ENCODE peak calls at places on chromosome 4, in seven cellular contexts. D, J, X, K, M, F and W are unnamed samples.

GRCh38 chr4:114694770-114695169 is 96.2 kb downstream of the UGT8 start:
- DNase-seq in D (no peak), J (no peak), X (no peak), K (no peak), M (peak; percentile 19), F (peak; percentile 51), W (no peak)

GRCh38 chr4:8316911-8317351 is 47.4 kb downstream of the HTRA3 start:
- DNase-seq in D (no peak), J (no peak), X (peak; percentile 13), K (no peak), M (no peak), F (no peak), W (no peak)

GRCh38 chr4:8353912-8354453 is 84.4 kb downstream of the HTRA3 start:
- DNase-seq in D (no peak), J (no peak), X (peak; percentile 35), K (no peak), M (peak; percentile 50), F (no peak), W (peak; percentile 5)

GRCh38 chr4:20445933-20446723 is 194.4 kb downstream of the SLIT2 start:
- DNase-seq in D (no peak), J (no peak), X (no peak), K (no peak), M (no peak), F (peak; percentile 53), W (no peak)

GRCh38 chr4:48167538-48168263 is 33.7 kb upstream of the TXK start:
- DNase-seq in D (no peak), J (no peak), X (no peak), K (no peak), M (no peak), F (no peak), W (no peak)

GRCh38 chr4:52712991-52713275 is 38.3 kb downstream of the ERVMER34-1 start:
- DNase-seq in D (no peak), J (no peak), X (no peak), K (no peak), M (no peak), F (no peak), W (no peak)

GRCh38 chr4:47525154-47525819 is 40.2 kb downstream of the ATP10D start:
- DNase-seq in D (no peak), J (no peak), X (no peak), K (no peak), M (peak; percentile 95), F (peak; percentile 49), W (no peak)

GRCh38 chr4:8211229-8211628 is 12.1 kb downstream of the SH3TC1 start:
- DNase-seq in D (no peak), J (no peak), X (no peak), K (no peak), M (no peak), F (no peak), W (no peak)

GRCh38 chr4:129218355-129218754 is 122.4 kb downstream of the C4orf33 start:
- DNase-seq in D (no peak), J (peak; percentile 63), X (no peak), K (no peak), M (no peak), F (peak; percentile 26), W (no peak)

GRCh38 chr4:1470816-1471442 is 64.7 kb upstream of the NKX1-1 start:
- DNase-seq in D (no peak), J (no peak), X (peak; percentile 8), K (no peak), M (no peak), F (no peak), W (peak; percentile 19)

GRCh38 chr4:183989471-183989870 is 84.4 kb downstream of the STOX2 start:
- DNase-seq in D (no peak), J (no peak), X (no peak), K (no peak), M (peak; percentile 44), F (peak; percentile 11), W (no peak)

GRCh38 chr4:110622841-110623709 is at the start of gene PITX2:
- DNase-seq in D (peak; percentile 93), J (peak; percentile 94), X (peak; percentile 36), K (no peak), M (peak; percentile 90), F (no peak), W (peak; percentile 100)

GRCh38 chr4:186553717-186554116 is 1.6 kb downstream of the MTNR1A start:
- DNase-seq in D (no peak), J (no peak), X (no peak), K (no peak), M (no peak), F (no peak), W (no peak)

GRCh38 chr4:25908491-25908901 is 5.5 kb upstream of the SMIM20 start:
- DNase-seq in D (no peak), J (no peak), X (no peak), K (no peak), M (peak; percentile 94), F (peak; percentile 60), W (no peak)

GRCh38 chr4:114180481-114180880 is 201.0 kb upstream of the ARSJ start:
- DNase-seq in D (no peak), J (peak; percentile 75), X (peak; percentile 21), K (peak; percentile 16), M (peak; percentile 36), F (peak; percentile 82), W (peak; percentile 68)

GRCh38 chr4:27490747-27491146 is 630.1 kb downstream of the STIM2 start:
- DNase-seq in D (no peak), J (no peak), X (no peak), K (no peak), M (no peak), F (no peak), W (no peak)

GRCh38 chr4:127284236-127284635 is 348.5 kb upstream of the INTU start:
- DNase-seq in D (no peak), J (no peak), X (no peak), K (no peak), M (peak; percentile 51), F (no peak), W (no peak)

GRCh38 chr4:13559414-13559813 is 15.1 kb upstream of the NKX3-2 start:
- DNase-seq in D (no peak), J (no peak), X (no peak), K (no peak), M (peak; percentile 85), F (no peak), W (no peak)

GRCh38 chr4:165203541-165204461 is 3.6 kb upstream of the KLHL2 start:
- DNase-seq in D (no peak), J (no peak), X (no peak), K (no peak), M (no peak), F (no peak), W (no peak)

GRCh38 chr4:152943673-152944072 is 7.5 kb downstream of the FHDC1 start:
- DNase-seq in D (no peak), J (no peak), X (peak; percentile 39), K (no peak), M (peak; percentile 92), F (no peak), W (no peak)

GRCh38 chr4:38177792-38178665 is 217.8 kb downstream of the PTTG2 start:
- DNase-seq in D (no peak), J (no peak), X (peak; percentile 72), K (peak; percentile 50), M (peak; percentile 71), F (no peak), W (no peak)

DNA sequence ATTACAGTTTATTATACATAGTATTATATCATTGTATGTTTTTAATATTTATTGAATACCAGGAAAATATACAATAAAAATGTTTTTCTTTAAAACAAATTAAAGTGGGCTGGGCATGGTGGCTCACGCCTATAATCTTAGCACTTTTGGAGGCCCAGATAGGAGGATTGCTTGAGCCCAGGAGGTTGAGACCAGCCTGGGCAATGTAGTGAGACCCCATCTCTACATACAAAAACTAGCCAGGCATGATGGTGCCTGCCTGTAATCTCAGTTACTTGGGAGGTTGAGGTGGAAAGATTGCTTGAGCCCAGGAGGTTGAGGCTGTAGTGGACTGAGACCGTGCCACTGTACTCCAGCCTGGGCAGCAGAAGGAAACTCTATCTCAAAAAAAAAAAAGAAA is 38.3 kb upstream of the PDS5A start:
- DNase-seq in D (no peak), J (no peak), X (no peak), K (no peak), M (no peak), F (no peak), W (no peak)
- TF ChIP-seq CTCF in D (no peak), J (no peak), X (no peak), K (no peak), M (no peak), F (no peak), W (no peak)

GRCh38 chr4:80008351-80008750 is 64.7 kb downstream of the ANTXR2 start:
- DNase-seq in D (no peak), J (no peak), X (no peak), K (no peak), M (no peak), F (no peak), W (no peak)
- TF ChIP-seq CTCF in D (no peak), J (no peak), X (no peak), K (no peak), M (no peak), F (no peak), W (no peak)

GRCh38 chr4:77881460-77882295 is 19.0 kb downstream of the MRPL1 start:
- DNase-seq in D (no peak), J (no peak), X (no peak), K (no peak), M (peak; percentile 21), F (no peak), W (no peak)

GRCh38 chr4:77878176-77878575 is 15.5 kb downstream of the MRPL1 start:
- DNase-seq in D (no peak), J (no peak), X (no peak), K (no peak), M (no peak), F (no peak), W (no peak)

GRCh38 chr4:77880784-77881183 is 18.2 kb downstream of the MRPL1 start:
- DNase-seq in D (no peak), J (no peak), X (no peak), K (no peak), M (no peak), F (no peak), W (no peak)

GRCh38 chr4:77877167-77877566 is 14.5 kb downstream of the MRPL1 start:
- DNase-seq in D (no peak), J (no peak), X (no peak), K (no peak), M (no peak), F (no peak), W (no peak)

GRCh38 chr4:77877771-77878170 is 15.1 kb downstream of the MRPL1 start:
- DNase-seq in D (no peak), J (no peak), X (no peak), K (no peak), M (no peak), F (no peak), W (no peak)
- TF ChIP-seq CTCF in D (no peak), J (no peak), X (no peak), K (no peak), M (no peak), F (no peak), W (no peak)

GRCh38 chr4:119211856-119212250 is 660 bp upstream of the USP53 start:
- DNase-seq in D (no peak), J (no peak), X (no peak), K (no peak), M (no peak), F (no peak), W (no peak)

GRCh38 chr4:119212251-119212963 is at the start of gene USP53:
- DNase-seq in D (peak; percentile 98), J (peak; percentile 99), X (peak; percentile 98), K (peak; percentile 98), M (peak; percentile 96), F (peak; percentile 99), W (peak; percentile 99)

GRCh38 chr4:119209586-119209985 is 2.9 kb upstream of the USP53 start:
- DNase-seq in D (no peak), J (no peak), X (no peak), K (no peak), M (no peak), F (no peak), W (no peak)

GRCh38 chr4:119210760-119211159 is 1.8 kb upstream of the USP53 start:
- DNase-seq in D (no peak), J (no peak), X (no peak), K (no peak), M (peak; percentile 35), F (no peak), W (no peak)

GRCh38 chr4:119212964-119213606 is 572 bp downstream of the USP53 start:
- DNase-seq in D (peak; percentile 65), J (peak; percentile 86), X (peak; percentile 82), K (peak; percentile 68), M (peak; percentile 94), F (peak; percentile 89), W (peak; percentile 87)
- TF ChIP-seq CTCF in D (peak; percentile 45), J (peak; percentile 40), X (no peak), K (peak; percentile 26), M (peak; percentile 46), F (peak; percentile 49), W (no peak)